ENCODE peak calls at places on chromosomes 4 and X, in four cellular contexts. F is foreskin fibroblast, E is Peyer's patch, W is ascending aorta. Y is an unnamed sample.

GRCh38 chr4:139975830-139976272 is 178.1 kb downstream of the MAML3 start:
- DNase-seq in W (no peak), E (no peak), F (peak), Y (no peak)

GRCh38 chrX:133726211-133726630 is 259.2 kb downstream of the GPC3 start:
- DNase-seq in F (peak), E (no peak), W (no peak), Y (no peak)

GRCh38 chr4:146445198-146446150 is 76.3 kb downstream of the SLC10A7 start:
- DNase-seq in F (no peak), W (no peak), E (no peak), Y (no peak)

GRCh38 chr4:6502747-6503465 is 30.5 kb upstream of the PPP2R2C start:
- DNase-seq in W (no peak), E (no peak), F (no peak), Y (no peak)

GRCh38 chrX:23964177-23964576 is 56.4 kb downstream of the CXorf58 start:
- DNase-seq in W (no peak), F (no peak), E (no peak), Y (no peak)

GRCh38 chr4:186341655-186342054 is 75.7 kb downstream of the F11 start:
- DNase-seq in E (no peak), F (no peak), W (no peak), Y (no peak)

GRCh38 chrX:15202458-15203177 is 67.3 kb downstream of the ASB9 start:
- DNase-seq in W (no peak), F (peak), E (no peak), Y (no peak)

GRCh38 chrX:118665204-118665603 is 62.2 kb upstream of the IL13RA1 start:
- DNase-seq in E (no peak), F (no peak), W (no peak), Y (no peak)

GRCh38 chrX:13721371-13721770 is 13.0 kb downstream of the TRAPPC2 start:
- DNase-seq in F (peak), E (no peak), W (no peak), Y (no peak)

GRCh38 chrX:9874483-9874882 is 88.3 kb downstream of the SHROOM2 start:
- DNase-seq in F (no peak), W (no peak), E (no peak), Y (no peak)

GRCh38 chr4:139312552-139313332 is 10.5 kb upstream of the NDUFC1 start:
- DNase-seq in W (no peak), E (no peak), F (no peak), Y (no peak)

GRCh38 chrX:39261446-39262147 is 460.3 kb downstream of the MID1IP1 start:
- DNase-seq in F (peak), E (no peak), W (no peak), Y (no peak)

GRCh38 chr4:124633285-124633941 is 79.1 kb downstream of the ANKRD50 start:
- DNase-seq in E (no peak), W (no peak), F (peak), Y (no peak)

GRCh38 chrX:16603822-16604221 is 46.1 kb upstream of the S100G start:
- DNase-seq in F (no peak), W (no peak), E (no peak), Y (no peak)

GRCh38 chr4:183136880-183137279 is 37.8 kb downstream of the WWC2 start:
- DNase-seq in E (no peak), W (no peak), F (peak), Y (no peak)

GRCh38 chrX:123087326-123087725 is 96.8 kb upstream of the GRIA3 start:
- DNase-seq in F (peak), E (no peak), W (no peak), Y (no peak)

GRCh38 chrX:51894697-51895336 is 1.4 kb downstream of the MAGED1 start:
- DNase-seq in F (peak), W (no peak), E (no peak), Y (no peak)

GRCh38 chrX:149851864-149852263 is 29.1 kb upstream of the MAGEA8 start:
- DNase-seq in W (no peak), E (no peak), F (no peak), Y (no peak)

GRCh38 chr4:24793219-24794005 is 2.0 kb upstream of the SOD3 start:
- DNase-seq in E (no peak), F (no peak), W (no peak), Y (no peak)

GRCh38 chrX:11908371-11908770 is 150.3 kb downstream of the MSL3 start:
- DNase-seq in F (peak), W (no peak), E (no peak), Y (no peak)

GRCh38 chrX:37542791-37543190 is 28.7 kb upstream of the LANCL3 start:
- DNase-seq in E (no peak), F (no peak), W (no peak), Y (no peak)

GRCh38 chrX:100895365-100896075 is 21.4 kb upstream of the NOX1 start:
- DNase-seq in W (no peak), E (no peak), F (peak), Y (no peak)

GRCh38 chr4:157040380-157040779 is 35.6 kb upstream of the GLRB start:
- DNase-seq in W (no peak), E (no peak), F (no peak), Y (no peak)

GRCh38 chr4:157048248-157048647 is 27.7 kb upstream of the GLRB start:
- DNase-seq in F (peak), E (no peak), W (no peak), Y (no peak)

GRCh38 chr4:157045507-157046127 is 30.3 kb upstream of the GLRB start:
- DNase-seq in F (peak), E (no peak), W (no peak), Y (no peak)

DNA sequence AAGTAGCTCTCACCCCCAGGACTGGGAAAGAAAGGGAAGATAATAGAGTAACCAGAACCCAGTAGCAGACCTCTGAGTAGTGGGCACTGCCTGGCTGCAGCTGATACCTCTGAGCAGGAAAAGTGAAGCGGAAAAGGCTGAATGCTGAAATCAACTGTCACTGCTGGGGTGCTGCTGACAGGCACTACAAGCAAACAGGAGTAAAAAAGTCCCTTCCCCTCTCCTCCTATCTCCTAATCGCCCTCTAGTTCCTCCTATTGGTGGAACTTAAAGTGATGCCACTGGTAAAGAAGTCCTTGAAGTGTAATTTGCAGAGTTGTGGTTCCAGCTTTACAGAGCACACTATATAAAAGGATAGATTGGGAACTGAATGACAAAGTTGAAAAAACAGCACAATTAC is 32.8 kb upstream of the GLRB start:
- DNase-seq in F (peak), E (no peak), W (no peak), Y (no peak)
- TF ChIP-seq CTCF in F (peak), E (no peak), W (no peak), Y (no peak)

GRCh38 chr4:1195109-1195671 is 22.8 kb upstream of the SPON2 start:
- DNase-seq in W (no peak), F (no peak), E (peak), Y (peak)

GRCh38 chr4:1192493-1193205 is 20.3 kb upstream of the SPON2 start:
- DNase-seq in W (no peak), F (no peak), E (peak), Y (peak)

GRCh38 chr4:1193206-1194027 is 21.0 kb upstream of the SPON2 start:
- DNase-seq in F (no peak), E (peak), W (no peak), Y (peak)

GRCh38 chr4:1195894-1196401 is 23.6 kb upstream of the SPON2 start:
- DNase-seq in W (no peak), F (no peak), E (peak), Y (no peak)

GRCh38 chr4:1194028-1194900 is 21.9 kb upstream of the SPON2 start:
- DNase-seq in E (peak), W (no peak), F (peak), Y (peak)
- TF ChIP-seq CTCF in E (no peak), W (no peak), F (no peak), Y (no peak)

GRCh38 chr4:5144384-5144783 is 93.1 kb downstream of the STK32B start:
- DNase-seq in F (no peak), E (no peak), W (no peak), Y (no peak)

GRCh38 chr4:5141802-5142201 is 90.5 kb downstream of the STK32B start:
- DNase-seq in F (no peak), E (no peak), W (no peak), Y (no peak)

GRCh38 chr4:5143306-5143861 is 92.1 kb downstream of the STK32B start:
- DNase-seq in E (no peak), W (no peak), F (no peak), Y (no peak)

GRCh38 chr4:5143940-5144339 is 92.7 kb downstream of the STK32B start:
- DNase-seq in W (no peak), F (no peak), E (no peak), Y (no peak)

GRCh38 chr4:5142726-5143125 is 91.4 kb downstream of the STK32B start:
- DNase-seq in E (no peak), W (no peak), F (peak), Y (no peak)
- TF ChIP-seq CTCF in E (peak), W (peak), F (peak), Y (no peak)

DNA sequence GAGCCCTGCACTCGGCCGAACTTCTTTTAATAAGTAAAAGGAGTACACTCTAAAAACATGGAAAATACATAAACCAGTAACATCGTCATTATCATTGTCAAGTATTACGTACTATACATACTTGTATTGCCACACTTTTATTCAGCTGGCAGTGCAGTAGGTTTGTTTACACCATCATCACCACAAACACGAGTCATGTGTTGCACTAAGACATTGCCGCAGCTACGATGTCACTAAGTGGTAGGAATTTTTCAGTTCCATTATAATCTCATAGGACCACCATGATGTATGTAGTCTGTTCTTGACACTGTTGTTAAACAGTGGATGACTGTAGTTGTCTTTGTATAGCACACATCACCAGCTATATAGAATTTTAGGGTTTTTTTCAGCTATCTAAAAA is 48.0 kb upstream of the TMEM131L start:
- DNase-seq in W (no peak), F (peak), E (no peak), Y (no peak)
- TF ChIP-seq CTCF in W (no peak), F (no peak), E (no peak), Y (no peak)

GRCh38 chr4:118954246-118954645 is 65.6 kb downstream of the SYNPO2 start:
- DNase-seq in F (peak), W (no peak), E (no peak), Y (no peak)
- TF ChIP-seq CTCF in F (peak), W (peak), E (no peak), Y (no peak)

Y was measured in omental fat pad.